ENCODE peak calls at places on chromosomes 7 and 10, in nine cellular contexts. U, B, Q, V, R, H, X, M and Z are unnamed samples.

GRCh38 chr7:129771928-129772479 is 160.5 kb downstream of the NRF1 start:
- DNase-seq in B (no peak), V (no peak), Q (peak), M (no peak), R (no peak), X (no peak), U (no peak), H (no peak), Z (no peak)

GRCh38 chr7:81301815-81302214 is 383.0 kb upstream of the SEMA3C start:
- DNase-seq in B (no peak), M (no peak), X (no peak), R (no peak), Q (no peak), U (no peak), V (no peak), H (no peak), Z (no peak)

GRCh38 chr10:11234857-11235640 is 217.4 kb downstream of the CELF2 start:
- DNase-seq in Q (no peak), B (no peak), H (no peak), U (no peak), M (no peak), X (no peak), V (no peak), R (no peak), Z (no peak)

GRCh38 chr7:36946401-36946739 is 222.1 kb upstream of the AOAH start:
- DNase-seq in V (peak), U (no peak), R (no peak), X (no peak), B (no peak), H (no peak), M (no peak), Q (no peak), Z (no peak)

GRCh38 chr10:97050205-97050745 is 135.5 kb downstream of the SLIT1 start:
- DNase-seq in H (peak), M (no peak), Q (peak), B (no peak), U (no peak), R (no peak), V (no peak), X (no peak), Z (no peak)

GRCh38 chr7:2575733-2576350 is 17.1 kb downstream of the IQCE start:
- DNase-seq in M (no peak), B (no peak), V (no peak), U (no peak), R (no peak), X (no peak), H (no peak), Q (no peak), Z (no peak)

GRCh38 chr10:8092428-8092827 is 37.9 kb downstream of the GATA3 start:
- DNase-seq in U (no peak), X (no peak), V (no peak), R (no peak), B (no peak), M (no peak), Q (no peak), H (no peak), Z (no peak)

GRCh38 chr7:128408709-128409434 is 910 bp downstream of the IMPDH1 start:
- DNase-seq in M (peak), V (no peak), B (no peak), X (no peak), R (peak), U (no peak), Q (no peak), H (no peak), Z (no peak)

GRCh38 chr7:88040694-88041093 is 106.6 kb downstream of the ADAM22 start:
- DNase-seq in R (no peak), X (no peak), V (no peak), B (no peak), Q (no peak), H (no peak), M (no peak), U (no peak), Z (no peak)

GRCh38 chr7:91949221-91950009 is 8.8 kb downstream of the AKAP9 start:
- DNase-seq in B (no peak), H (no peak), R (no peak), U (no peak), X (no peak), M (no peak), V (no peak), Q (no peak), Z (no peak)

GRCh38 chr10:44242091-44242490 is 142.8 kb downstream of the CXCL12 start:
- DNase-seq in Q (no peak), X (no peak), M (no peak), B (no peak), U (no peak), V (no peak), H (no peak), R (no peak), Z (no peak)

GRCh38 chr10:134205-134742 is 981 bp upstream of the ZMYND11 start:
- DNase-seq in X (no peak), Q (no peak), M (no peak), U (no peak), B (peak), R (no peak), V (peak), H (no peak), Z (no peak)

GRCh38 chr10:22481687-22482539 is 136.6 kb downstream of the SPAG6 start:
- DNase-seq in X (no peak), B (no peak), R (no peak), M (no peak), H (no peak), Q (no peak), U (no peak), V (no peak), Z (no peak)

GRCh38 chr10:119210633-119211032 is 3.3 kb downstream of the GRK5 start:
- DNase-seq in H (no peak), U (no peak), Q (no peak), X (no peak), B (no peak), R (no peak), M (no peak), V (no peak), Z (no peak)

GRCh38 chr10:106588019-106588418 is 576.5 kb downstream of the SORCS1 start:
- DNase-seq in R (no peak), X (no peak), B (no peak), M (no peak), Q (no peak), U (no peak), H (no peak), V (no peak), Z (no peak)

GRCh38 chr10:92173996-92174395 is 116.9 kb downstream of the CPEB3 start:
- DNase-seq in U (no peak), Q (no peak), B (no peak), M (no peak), R (no peak), X (no peak), V (no peak), H (no peak), Z (no peak)

GRCh38 chr7:66267249-66267648 is 62.1 kb downstream of the TPST1 start:
- DNase-seq in X (no peak), B (no peak), V (peak), U (no peak), H (no peak), R (no peak), M (peak), Q (no peak), Z (no peak)

GRCh38 chr7:105878746-105879605 is 2.6 kb upstream of the ATXN7L1 start:
- DNase-seq in R (no peak), X (no peak), Q (peak), V (no peak), H (no peak), M (no peak), B (no peak), U (no peak), Z (no peak)

GRCh38 chr7:77794000-77794399 is 4.2 kb downstream of the TMEM60 start:
- DNase-seq in U (no peak), M (no peak), X (no peak), B (no peak), H (no peak), V (no peak), R (no peak), Q (no peak), Z (no peak)

GRCh38 chr7:4806983-4807625 is 31.7 kb downstream of the AP5Z1 start:
- DNase-seq in M (peak), B (no peak), Q (peak), R (no peak), X (no peak), U (no peak), H (no peak), V (no peak), Z (no peak)

GRCh38 chr7:27767374-27767773 is 27.4 kb downstream of the TAX1BP1 start:
- DNase-seq in R (no peak), U (no peak), X (no peak), Q (no peak), V (no peak), H (no peak), M (no peak), B (no peak), Z (no peak)

GRCh38 chr10:82942572-82943091 is 1067.6 kb downstream of the NRG3 start:
- DNase-seq in V (no peak), X (no peak), H (no peak), R (no peak), U (no peak), B (no peak), Q (no peak), M (peak), Z (no peak)

GRCh38 chr10:28743576-28743975 is 66.3 kb downstream of the BAMBI start:
- DNase-seq in U (no peak), X (no peak), M (no peak), H (no peak), Q (no peak), B (no peak), V (no peak), R (no peak), Z (no peak)
- TF ChIP-seq POLR2A in U (no peak), X (no peak), M (no peak), H (no peak), Q (no peak), B (no peak), V (no peak), R (no peak), Z (no peak)

GRCh38 chr10:31728698-31729224 is 199.9 kb downstream of the ARHGAP12 start:
- DNase-seq in Q (no peak), R (no peak), H (no peak), V (no peak), B (no peak), M (no peak), U (no peak), X (no peak), Z (no peak)

GRCh38 chr10:31730776-31731175 is 197.9 kb downstream of the ARHGAP12 start:
- DNase-seq in X (no peak), M (no peak), B (no peak), R (no peak), Q (no peak), V (no peak), U (no peak), H (no peak), Z (no peak)

DNA sequence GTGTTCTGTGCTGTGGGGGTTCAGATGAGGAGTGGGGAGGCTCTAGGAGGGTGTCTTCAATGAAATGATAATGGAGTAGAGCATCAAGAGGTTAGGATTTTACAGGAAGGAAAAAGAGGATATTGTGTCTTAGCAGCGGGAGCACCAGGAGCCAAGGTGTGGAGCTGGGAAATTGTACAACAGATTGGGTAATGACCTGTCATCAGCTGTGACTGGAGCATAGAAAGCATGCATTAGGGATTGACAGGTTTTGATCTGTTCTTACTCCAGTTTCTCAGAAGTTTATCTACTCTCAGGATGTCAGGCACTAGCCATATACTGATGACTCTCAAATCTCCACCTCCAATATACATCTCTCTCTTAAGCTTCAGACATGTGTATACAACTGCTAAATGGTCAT is 196.9 kb downstream of the ARHGAP12 start:
- DNase-seq in H (no peak), B (no peak), R (no peak), M (no peak), U (no peak), Q (no peak), V (no peak), X (no peak), Z (no peak)
- TF ChIP-seq POLR2AphosphoS5 in H (no peak), B (no peak), R (no peak), M (no peak), U (no peak), Q (no peak), V (no peak), X (no peak), Z (no peak)

GRCh38 chr10:103793920-103794883 is 61.2 kb downstream of the SH3PXD2A start:
- DNase-seq in H (no peak), M (peak), V (peak), U (peak), X (no peak), R (no peak), Q (no peak), B (no peak), Z (no peak)
- TF ChIP-seq POLR2A in H (no peak), M (no peak), V (no peak), U (no peak), X (no peak), R (no peak), Q (no peak), B (no peak), Z (no peak)

GRCh38 chr7:94509879-94510581 is 421 bp downstream of the CASD1 start:
- DNase-seq in R (peak), X (peak), B (peak), H (peak), U (peak), M (peak), Q (peak), V (peak), Z (peak)
- TF ChIP-seq POLR2AphosphoS5 in R (peak), X (peak), B (peak), H (peak), U (no peak), M (peak), Q (peak), V (no peak), Z (peak)

DNA sequence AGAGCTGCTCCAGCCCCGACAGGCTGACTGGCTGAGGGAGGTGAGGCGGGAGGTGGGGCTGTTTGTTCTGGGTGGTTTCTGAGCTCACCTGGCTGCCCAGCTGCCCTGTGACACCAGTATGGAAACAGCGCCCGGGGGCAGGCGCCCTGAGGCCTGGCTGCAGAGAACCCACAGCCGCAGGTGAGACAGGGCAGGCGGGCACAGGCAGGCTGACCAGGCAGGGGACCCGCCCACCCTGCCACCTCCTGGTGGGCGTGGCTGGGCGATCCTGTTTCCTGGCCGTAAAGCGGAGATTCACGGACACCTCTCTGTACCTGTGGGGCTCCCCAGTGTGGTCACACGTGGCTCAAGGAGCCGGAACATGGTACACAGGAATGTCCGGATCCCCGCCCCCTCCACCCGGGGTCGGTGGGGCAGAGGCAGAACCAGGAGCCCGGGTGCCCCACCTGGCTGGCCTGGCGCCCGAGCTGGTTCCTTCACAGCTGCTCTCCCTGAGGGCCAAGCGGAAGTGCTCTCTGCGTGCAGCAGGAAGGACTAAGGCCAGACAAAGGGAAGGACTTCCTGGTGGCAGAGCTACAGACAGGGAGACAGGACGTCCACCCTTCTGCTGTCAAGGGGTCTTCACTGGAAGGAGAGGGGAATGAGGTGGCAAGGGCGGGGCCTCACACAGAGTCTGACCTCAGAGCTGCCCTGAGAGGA is 3.9 kb downstream of the MICALL2 start:
- DNase-seq in V (peak), B (no peak), H (peak), Q (no peak), R (no peak), M (no peak), X (no peak), U (peak), Z (no peak)
- TF ChIP-seq POLR2A in V (peak), B (no peak), H (peak), Q (no peak), R (no peak), M (no peak), X (no peak), U (no peak), Z (no peak)

DNA sequence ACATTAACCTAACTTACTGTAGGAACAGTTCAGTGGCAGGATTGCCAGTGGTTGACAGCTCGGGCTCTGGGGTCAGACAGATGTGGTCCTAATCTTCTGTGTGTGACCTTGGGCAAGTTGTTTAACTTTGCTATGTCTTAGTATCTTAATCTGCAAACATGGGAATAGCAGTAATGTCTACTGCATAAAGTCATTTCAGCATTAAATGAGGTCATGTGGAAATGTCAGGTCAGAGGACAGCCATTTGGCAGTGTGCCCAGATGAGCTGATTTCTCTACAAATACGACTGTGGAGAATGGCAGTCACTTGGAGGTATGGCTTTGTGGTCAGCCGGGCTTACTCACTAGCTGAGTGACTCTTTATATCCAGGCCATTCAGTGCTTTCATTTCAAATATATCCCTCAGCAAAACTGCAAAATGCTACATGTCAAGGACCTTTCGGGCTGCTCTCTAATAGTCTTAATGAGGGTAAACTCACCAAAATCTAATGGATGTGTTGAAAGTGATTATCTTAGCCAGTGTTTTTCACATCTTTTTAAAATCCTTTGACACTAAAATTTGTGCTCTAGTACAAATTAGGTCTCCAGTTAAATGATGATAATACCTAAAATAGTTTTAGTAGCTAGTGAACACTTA is 171.4 kb downstream of the ST7 start:
- DNase-seq in R (no peak), B (no peak), Q (no peak), U (peak), X (peak), M (peak), H (no peak), V (no peak), Z (no peak)
- TF ChIP-seq POLR2AphosphoS5 in R (no peak), B (peak), Q (no peak), U (no peak), X (no peak), M (no peak), H (no peak), V (no peak), Z (no peak)

GRCh38 chr10:101064415-101065030 is 2.7 kb downstream of the KAZALD1 start:
- DNase-seq in R (no peak), V (no peak), B (no peak), M (no peak), H (peak), U (no peak), X (no peak), Q (no peak), Z (no peak)

GRCh38 chr10:101066890-101067355 is 5.1 kb downstream of the KAZALD1 start:
- DNase-seq in V (no peak), B (no peak), R (no peak), H (peak), M (no peak), U (no peak), X (no peak), Q (no peak), Z (no peak)

GRCh38 chr10:101065479-101066145 is 3.8 kb downstream of the KAZALD1 start:
- DNase-seq in R (no peak), B (no peak), H (no peak), Q (no peak), U (no peak), M (no peak), V (no peak), X (no peak), Z (no peak)

GRCh38 chr10:101067356-101068083 is 5.7 kb downstream of the KAZALD1 start:
- DNase-seq in R (peak), V (peak), B (peak), M (peak), U (peak), X (peak), H (peak), Q (peak), Z (peak)

DNA sequence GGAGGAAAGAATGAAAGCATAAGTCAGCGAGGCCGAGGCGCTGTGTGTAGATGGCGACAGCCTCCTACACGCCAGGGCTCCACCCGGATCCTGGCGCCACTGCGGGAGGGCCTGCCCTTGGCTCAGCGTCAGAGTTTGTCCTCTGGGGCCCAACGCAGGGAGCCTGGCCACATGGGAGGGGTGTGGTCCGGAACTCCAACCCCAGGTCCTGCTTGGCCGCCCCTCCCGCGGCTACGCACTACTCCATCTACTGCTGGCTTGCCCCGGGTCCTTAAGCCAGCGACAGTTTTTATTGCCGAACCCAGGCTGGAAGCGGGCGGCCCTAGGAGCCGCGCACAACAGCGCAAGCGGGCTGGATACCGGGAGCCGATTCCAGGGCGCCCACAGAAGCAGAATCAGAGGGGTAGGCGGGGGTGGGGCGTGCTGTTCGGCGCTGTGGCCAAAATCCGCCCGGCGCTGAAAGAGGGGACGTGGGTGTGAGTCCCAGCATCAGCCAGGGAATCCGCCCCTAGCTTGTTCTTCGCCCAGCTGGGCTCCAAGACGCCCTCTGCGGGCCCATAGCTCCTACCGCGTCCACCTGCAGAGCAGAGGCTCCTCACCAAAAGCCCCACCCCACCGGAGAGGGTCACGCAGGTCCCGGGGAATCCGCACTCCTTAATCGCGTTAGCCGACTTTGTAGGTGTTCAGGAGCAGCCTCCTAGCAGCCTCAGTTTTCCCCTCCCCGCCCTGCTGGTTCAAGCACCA is 4.5 kb downstream of the KAZALD1 start:
- DNase-seq in V (peak), M (peak), X (no peak), U (peak), B (peak), H (peak), R (peak), Q (peak), Z (peak)
- TF ChIP-seq POLR2A in V (peak), M (no peak), X (no peak), U (no peak), B (no peak), H (peak), R (no peak), Q (no peak), Z (no peak)

GRCh38 chr10:3294919-3295318 is 122.3 kb upstream of the PITRM1 start:
- DNase-seq in V (no peak), R (no peak), U (no peak), M (no peak), Q (no peak), H (no peak), B (no peak), X (no peak), Z (no peak)

GRCh38 chr10:3290550-3290949 is 118.0 kb upstream of the PITRM1 start:
- DNase-seq in M (no peak), X (no peak), V (no peak), R (no peak), H (no peak), U (no peak), Q (no peak), B (no peak), Z (no peak)

GRCh38 chr10:3293536-3294431 is 121.2 kb upstream of the PITRM1 start:
- DNase-seq in U (no peak), B (no peak), Q (no peak), H (peak), X (no peak), R (no peak), M (no peak), V (no peak), Z (no peak)

GRCh38 chr10:3295501-3296005 is 123.0 kb upstream of the PITRM1 start:
- DNase-seq in X (no peak), R (no peak), U (no peak), Q (no peak), H (no peak), V (no peak), B (no peak), M (no peak), Z (no peak)

GRCh38 chr10:3292601-3293000 is 120.0 kb upstream of the PITRM1 start:
- DNase-seq in Q (no peak), M (no peak), U (no peak), X (no peak), R (no peak), B (no peak), H (no peak), V (no peak), Z (no peak)
- TF ChIP-seq POLR2AphosphoS5 in Q (no peak), M (peak), U (no peak), X (no peak), R (no peak), B (no peak), H (no peak), V (no peak), Z (no peak)